ENCODE peak calls at places on chromosome 2, in four cellular contexts. K is ovary, P is testis, I is suprapubic skin. V is an unnamed sample.

GRCh38 chr2:69060938-69061501 is 48.0 kb downstream of the ANTXR1 start:
- DNase-seq in K (no peak), I (no peak), P (no peak), V (no peak)

GRCh38 chr2:222903234-222904220 is 42.7 kb downstream of the ACSL3 start:
- DNase-seq in I (no peak), K (no peak), P (peak; percentile 52), V (no peak)

GRCh38 chr2:96556441-96557330 is 20.1 kb downstream of the ARID5A start:
- DNase-seq in P (no peak), I (no peak), K (no peak), V (no peak)

GRCh38 chr2:38602136-38602731 is 494 bp downstream of the HNRNPLL start:
- DNase-seq in K (peak; percentile 71), I (peak; percentile 88), P (peak; percentile 56), V (no peak)

GRCh38 chr2:4930704-4931103 is 761.5 kb upstream of the SOX11 start:
- DNase-seq in I (no peak), P (no peak), K (no peak), V (no peak)

GRCh38 chr2:120809151-120809550 is 73.5 kb downstream of the GLI2 start:
- DNase-seq in K (no peak), P (no peak), I (no peak), V (no peak)

GRCh38 chr2:207867075-207867474 is 97.4 kb upstream of the FZD5 start:
- DNase-seq in P (no peak), K (no peak), I (no peak), V (no peak)

GRCh38 chr2:197657562-197657961 is 17.8 kb downstream of the RFTN2 start:
- DNase-seq in I (no peak), K (no peak), P (no peak), V (no peak)

GRCh38 chr2:162732946-162733698 is 105.4 kb downstream of the KCNH7 start:
- DNase-seq in P (no peak), K (no peak), I (no peak), V (no peak)

GRCh38 chr2:106316937-106317336 is 122.8 kb upstream of the UXS1 start:
- DNase-seq in I (no peak), P (no peak), K (no peak), V (no peak)

GRCh38 chr2:216114476-216115223 is 5.5 kb downstream of the XRCC5 start:
- DNase-seq in I (peak; percentile 99), P (peak; percentile 99), K (peak; percentile 98), V (peak; percentile 98)
- TF ChIP-seq POLR2A in I (peak; percentile 39), P (no peak), K (no peak), V (peak; percentile 54)

GRCh38 chr2:203890733-203891132 is 23.2 kb downstream of the CTLA4 start:
- DNase-seq in I (no peak), K (no peak), P (no peak), V (no peak)
- H3K4me1 ChIP-seq in I (no peaks in the 10 kb centered on the region), K (no peaks in the 10 kb centered on the region), P (no peaks in the 10 kb centered on the region), V (no peaks in the 10 kb centered on the region)

DNA sequence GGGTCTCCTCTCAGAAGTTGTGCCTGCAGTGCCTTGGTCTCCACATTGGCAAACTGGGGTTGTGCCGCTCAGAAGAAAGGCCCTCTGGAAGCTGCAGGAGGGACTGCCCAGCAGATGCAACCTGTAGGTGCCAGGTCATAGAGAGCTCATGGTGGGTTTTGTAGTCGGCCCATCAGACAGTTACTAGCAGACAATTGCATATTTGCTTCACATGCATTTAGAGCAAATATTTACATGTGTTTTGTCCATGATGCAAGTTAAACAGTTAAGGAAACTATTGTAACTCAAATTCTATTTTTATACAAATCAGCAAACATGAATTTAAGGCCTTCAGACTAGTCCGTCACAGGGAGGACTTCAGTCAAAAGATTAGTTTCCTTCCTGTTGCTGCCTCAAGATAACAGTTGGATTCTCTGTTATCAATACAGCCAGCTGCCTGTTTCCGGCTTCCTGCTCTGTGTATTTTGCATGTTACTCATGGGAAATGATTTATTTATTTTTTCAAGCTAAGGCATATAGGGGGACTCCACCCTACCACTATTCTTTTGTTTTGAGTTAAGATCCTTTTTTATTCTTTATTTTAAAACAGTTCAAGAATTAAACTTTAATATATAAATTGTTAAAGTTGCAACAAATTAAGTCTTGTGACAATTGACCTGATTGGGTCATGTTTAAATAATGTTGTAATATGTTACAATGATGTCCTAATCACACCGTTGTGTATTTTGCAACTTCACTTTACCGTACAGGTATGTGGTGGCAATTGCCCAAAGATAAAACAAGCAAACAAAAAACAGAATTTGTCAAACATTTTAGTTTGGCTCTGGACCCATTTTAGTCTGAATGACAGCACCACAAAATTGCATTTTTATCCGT is 133.5 kb downstream of the SPTBN1 start:
- DNase-seq in K (no peak), P (no peak), I (no peak), V (no peak)
- TF ChIP-seq POLR2A in K (no peak), P (no peak), I (no peak), V (no peak)

DNA sequence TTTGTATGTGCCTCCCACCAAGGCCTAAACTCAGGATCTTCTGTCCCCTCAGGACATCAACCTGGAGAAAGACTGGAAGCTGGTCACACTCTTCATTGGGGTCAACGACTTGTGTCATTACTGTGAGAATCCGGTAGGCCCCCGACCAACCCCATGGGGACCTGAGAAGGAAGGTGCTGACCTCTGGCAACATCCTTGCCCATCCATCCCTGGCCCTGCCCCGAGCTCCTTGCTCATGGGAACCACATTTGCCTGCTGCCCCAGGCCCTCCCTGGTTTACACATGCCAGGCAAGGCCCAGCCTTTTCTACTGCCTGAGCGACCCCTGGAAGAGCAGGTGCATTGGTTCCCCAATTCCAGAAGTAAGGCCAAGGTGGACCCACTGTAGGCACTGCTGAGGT is 125.3 kb upstream of the PPP1CB start:
- DNase-seq in K (no peak), P (no peak), I (no peak), V (no peak)
- H3K4me1 ChIP-seq in K (peaks cover 26% of the 10 kb centered on the region), P (peaks cover 48% of the 10 kb centered on the region), I (peaks cover 41% of the 10 kb centered on the region), V (peaks cover 22% of the 10 kb centered on the region)

GRCh38 chr2:65026640-65027464 is 29.4 kb upstream of the CEP68 start:
- DNase-seq in K (no peak), I (no peak), P (no peak), V (no peak)
- TF ChIP-seq POLR2A in K (no peak), I (no peak), P (no peak), V (no peak)

DNA sequence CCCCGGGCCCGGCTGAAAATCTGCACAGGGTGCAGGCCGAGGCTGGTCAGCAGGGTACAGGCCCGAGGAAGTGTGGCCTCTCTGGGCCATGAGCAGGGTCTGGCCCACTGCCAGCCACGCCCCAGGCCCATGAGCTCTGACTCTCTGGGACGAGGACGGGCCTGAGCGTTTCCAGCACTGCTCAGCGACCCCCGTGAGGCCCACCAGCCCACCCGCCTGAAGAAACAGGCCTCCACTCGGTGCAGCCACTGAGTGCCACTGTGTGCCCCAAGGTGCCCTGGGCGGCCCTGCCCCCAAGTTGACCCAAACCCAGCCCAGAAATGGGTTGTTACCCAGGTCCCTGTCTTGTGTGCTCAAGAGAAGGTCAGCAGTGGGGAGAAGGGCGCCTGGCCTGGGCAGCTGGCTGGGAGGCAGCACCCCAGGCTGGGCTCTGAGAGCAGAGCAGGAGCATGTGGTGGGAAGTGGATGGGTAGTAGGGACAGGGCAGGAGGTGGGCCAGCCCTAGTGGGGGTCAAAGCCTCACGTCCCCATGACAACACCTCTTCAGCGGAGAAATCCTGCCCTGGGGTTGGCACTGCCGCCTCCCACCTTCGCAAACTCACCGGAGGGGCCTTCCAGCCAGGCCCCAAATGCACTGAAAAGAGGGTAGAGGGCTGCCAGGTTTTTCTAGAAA is 2.1 kb upstream of the SNED1 start:
- DNase-seq in K (no peak), I (peak; percentile 77), P (peak; percentile 14), V (no peak)
- H3K4me1 ChIP-seq in K (peaks cover 56% of the 10 kb centered on the region), I (peaks cover 64% of the 10 kb centered on the region), P (peaks cover 71% of the 10 kb centered on the region), V (peaks cover 59% of the 10 kb centered on the region)

GRCh38 chr2:26244479-26245230 is at the start of the genes HADHA and HADHB:
- DNase-seq in I (peak; percentile 95), P (peak; percentile 94), K (peak; percentile 91), V (peak; percentile 90)
- TF ChIP-seq POLR2A in I (peak; percentile 72), P (no peak), K (peak; percentile 69), V (peak; percentile 78)

GRCh38 chr2:134127496-134127895 is 126.4 kb upstream of the MGAT5 start:
- DNase-seq in P (no peak), I (no peak), K (no peak), V (no peak)
- H3K4me1 ChIP-seq in P (no peaks in the 10 kb centered on the region), I (peaks cover 39% of the 10 kb centered on the region), K (peaks cover 14% of the 10 kb centered on the region), V (peaks cover 83% of the 10 kb centered on the region)

GRCh38 chr2:175464311-175464670 is 282.8 kb upstream of the ATP5MC3 start:
- DNase-seq in K (no peak), I (no peak), P (no peak), V (no peak)
- TF ChIP-seq POLR2A in K (no peak), I (no peak), P (no peak), V (no peak)